ENCODE peak calls at places on chromosomes 2 and 18, in four cellular contexts. C is heart left ventricle; I is PC-3; Q is CD8-positive, alpha-beta T cell. R is an unnamed sample.

GRCh38 chr18:37553633-37554398 is 11.8 kb downstream of the CELF4 start:
- ATAC-seq in C (no peak), I (no peak), Q (no peak), R (no peak)

GRCh38 chr2:75007819-75008218 is 49.4 kb downstream of the POLE4 start:
- ATAC-seq in C (no peak), I (no peak), Q (no peak), R (no peak)

GRCh38 chr2:49444005-49444404 is 289.7 kb upstream of the FSHR start:
- ATAC-seq in C (no peak), I (no peak), Q (no peak), R (no peak)

GRCh38 chr2:219522111-219523030 is 8.1 kb downstream of the ASIC4 start:
- ATAC-seq in C (no peak), I (peak), Q (no peak), R (no peak)

GRCh38 chr2:40851661-40852060 is 399.8 kb upstream of the SLC8A1 start:
- ATAC-seq in C (no peak), I (no peak), Q (no peak), R (no peak)

GRCh38 chr2:175027755-175028154 is 22.6 kb upstream of the CHN1 start:
- ATAC-seq in C (no peak), I (no peak), Q (no peak), R (no peak)

GRCh38 chr2:129439686-129440302 is 539.7 kb upstream of the RAB6C start:
- ATAC-seq in C (no peak), I (no peak), Q (no peak), R (no peak)

GRCh38 chr2:147572622-147573021 is 272.2 kb upstream of the ACVR2A start:
- ATAC-seq in C (no peak), I (no peak), Q (no peak), R (no peak)

GRCh38 chr18:9629709-9630108 is 15.3 kb upstream of the PPP4R1 start:
- ATAC-seq in C (no peak), I (no peak), Q (no peak), R (peak)

GRCh38 chr2:161228511-161229240 is 68.4 kb downstream of the TANK start:
- ATAC-seq in C (no peak), I (peak), Q (no peak), R (peak)

GRCh38 chr2:88239781-88240180 is 69.6 kb downstream of the THNSL2 start:
- ATAC-seq in C (peak), I (no peak), Q (peak), R (no peak)

GRCh38 chr2:60862642-60863041 is 18.7 kb upstream of the REL start:
- ATAC-seq in C (no peak), I (no peak), Q (no peak), R (no peak)

GRCh38 chr18:11591957-11592356 is 17.4 kb upstream of the SLC35G4 start:
- ATAC-seq in C (no peak), I (no peak), Q (no peak), R (no peak)

GRCh38 chr2:9578475-9579235 is 23.0 kb upstream of the ADAM17 start:
- ATAC-seq in C (peak), I (no peak), Q (no peak), R (no peak)

R was measured in SK-N-SH treated with all-trans-retinoic acid at 6 μM for 48 hours.